ENCODE peak calls at places on chromosome 20, in ten cellular contexts. V is brain microvascular endothelial cell, N is tibial artery, P is thyroid gland, I is endodermal cell, U is Peyer's patch, D is tibial nerve, X is hepatocyte, O is spleen, M is aorta. B is an unnamed sample.
A peak's percentile ranks its signal among the peaks of the same experiment; 100 is the strongest.

GRCh38 chr20:49278817-49279676 is 1.2 kb upstream of the ZNFX1 start:
- DNase-seq in N (no peak), P (peak; percentile 10), M (no peak), X (peak; percentile 35), U (peak; percentile 54), V (peak; percentile 23), I (peak; percentile 46), O (peak; percentile 78), D (no peak), B (peak; percentile 34)

GRCh38 chr20:62743777-62744317 is 35.2 kb downstream of the NTSR1 start:
- DNase-seq in U (peak; percentile 29), V (no peak), M (peak; percentile 64), P (no peak), D (no peak), I (no peak), N (no peak), O (peak; percentile 66), X (no peak), B (no peak)

GRCh38 chr20:10893331-10893730 is 219.5 kb upstream of the JAG1 start:
- DNase-seq in V (no peak), X (no peak), O (no peak), I (no peak), N (no peak), U (no peak), P (no peak), M (no peak), D (no peak), B (no peak)

GRCh38 chr20:63224272-63225081 is 8.5 kb upstream of the YTHDF1 start:
- DNase-seq in O (no peak), V (peak; percentile 27), P (peak; percentile 88), I (peak; percentile 71), M (no peak), N (no peak), U (no peak), X (peak; percentile 66), D (no peak), B (no peak)

GRCh38 chr20:62755817-62756724 is 40.2 kb upstream of the MRGBP start:
- DNase-seq in X (no peak), U (no peak), D (no peak), V (no peak), M (no peak), N (no peak), I (no peak), P (no peak), O (peak; percentile 47), B (no peak)

GRCh38 chr20:53718622-53719021 is 125.0 kb upstream of the ZNF217 start:
- DNase-seq in M (no peak), D (no peak), P (no peak), O (no peak), I (no peak), N (no peak), X (no peak), U (no peak), V (no peak), B (no peak)

GRCh38 chr20:48052492-48052870 is 267.2 kb upstream of the SULF2 start:
- DNase-seq in N (no peak), D (no peak), M (no peak), V (no peak), I (no peak), X (peak; percentile 19), U (no peak), P (no peak), O (no peak), B (no peak)

GRCh38 chr20:63522981-63523611 is 2.5 kb downstream of the PPDPF start:
- DNase-seq in M (peak; percentile 74), I (peak; percentile 37), N (no peak), O (peak; percentile 75), P (no peak), D (no peak), X (no peak), V (no peak), U (no peak), B (no peak)

GRCh38 chr20:63053430-63054102 is 46.8 kb upstream of the BHLHE23 start:
- DNase-seq in O (peak; percentile 41), M (peak; percentile 39), V (no peak), D (no peak), P (no peak), N (no peak), X (no peak), U (peak; percentile 32), I (peak; percentile 6), B (no peak)

GRCh38 chr20:58612021-58612700 is 38.9 kb upstream of the STX16 start:
- DNase-seq in X (no peak), N (no peak), O (peak; percentile 51), U (no peak), P (no peak), I (no peak), M (peak; percentile 53), D (no peak), V (no peak), B (no peak)

GRCh38 chr20:41082306-41082705 is 53.7 kb downstream of the TOP1 start:
- DNase-seq in N (no peak), X (no peak), V (no peak), U (no peak), P (no peak), D (no peak), M (no peak), O (no peak), I (no peak), B (no peak)
- H3K36me3 ChIP-seq in N (peaks cover 37% of the 10 kb centered on the region), X (peaks cover 9% of the 10 kb centered on the region), V (peaks cover 50% of the 10 kb centered on the region), U (peaks cover 65% of the 10 kb centered on the region), P (no peaks in the 10 kb centered on the region), D (no peaks in the 10 kb centered on the region), M (peaks cover 2% of the 10 kb centered on the region), O (peaks cover 33% of the 10 kb centered on the region), I (peaks cover 98% of the 10 kb centered on the region), B (peaks cover 28% of the 10 kb centered on the region)

DNA sequence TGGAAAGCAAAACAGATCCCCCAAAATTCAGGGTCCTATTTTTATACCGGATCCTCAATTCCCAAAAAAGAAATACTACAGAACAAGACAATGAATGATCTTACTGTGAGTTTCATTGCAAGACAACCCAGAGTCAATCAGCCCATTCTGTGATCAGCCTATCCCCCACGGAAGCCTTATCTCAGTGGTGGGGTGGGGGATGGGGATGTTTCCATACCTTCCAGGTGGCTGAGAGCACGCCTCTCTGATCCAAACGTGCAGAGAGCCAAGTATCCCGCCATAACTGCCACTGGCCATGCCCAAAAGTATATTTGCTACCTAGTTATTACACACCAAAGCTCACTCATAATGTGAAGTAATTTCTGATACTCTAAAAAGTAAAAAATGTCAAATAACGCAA is 15.1 kb downstream of the WFDC2 start:
- DNase-seq in O (no peak), D (no peak), V (no peak), N (no peak), P (no peak), M (no peak), X (no peak), I (peak; percentile 73), U (no peak), B (no peak)
- H3K36me3 ChIP-seq in O (no peaks in the 10 kb centered on the region), D (no peaks in the 10 kb centered on the region), V (no peaks in the 10 kb centered on the region), N (no peaks in the 10 kb centered on the region), P (no peaks in the 10 kb centered on the region), M (no peaks in the 10 kb centered on the region), X (no peaks in the 10 kb centered on the region), I (peaks cover 8% of the 10 kb centered on the region), U (no peaks in the 10 kb centered on the region), B (peaks cover 2% of the 10 kb centered on the region)

GRCh38 chr20:25510721-25511120 is 74.6 kb downstream of the NINL start:
- DNase-seq in M (no peak), U (no peak), P (no peak), N (no peak), I (no peak), X (no peak), O (no peak), V (no peak), D (no peak), B (no peak)
- H3K36me3 ChIP-seq in M (peaks cover 4% of the 10 kb centered on the region), U (peaks cover 36% of the 10 kb centered on the region), P (peaks cover 25% of the 10 kb centered on the region), N (peaks cover 19% of the 10 kb centered on the region), I (peaks cover 100% of the 10 kb centered on the region), X (no peaks in the 10 kb centered on the region), O (peaks cover 6% of the 10 kb centered on the region), V (peaks cover 25% of the 10 kb centered on the region), D (no peaks in the 10 kb centered on the region), B (no peaks in the 10 kb centered on the region)

DNA sequence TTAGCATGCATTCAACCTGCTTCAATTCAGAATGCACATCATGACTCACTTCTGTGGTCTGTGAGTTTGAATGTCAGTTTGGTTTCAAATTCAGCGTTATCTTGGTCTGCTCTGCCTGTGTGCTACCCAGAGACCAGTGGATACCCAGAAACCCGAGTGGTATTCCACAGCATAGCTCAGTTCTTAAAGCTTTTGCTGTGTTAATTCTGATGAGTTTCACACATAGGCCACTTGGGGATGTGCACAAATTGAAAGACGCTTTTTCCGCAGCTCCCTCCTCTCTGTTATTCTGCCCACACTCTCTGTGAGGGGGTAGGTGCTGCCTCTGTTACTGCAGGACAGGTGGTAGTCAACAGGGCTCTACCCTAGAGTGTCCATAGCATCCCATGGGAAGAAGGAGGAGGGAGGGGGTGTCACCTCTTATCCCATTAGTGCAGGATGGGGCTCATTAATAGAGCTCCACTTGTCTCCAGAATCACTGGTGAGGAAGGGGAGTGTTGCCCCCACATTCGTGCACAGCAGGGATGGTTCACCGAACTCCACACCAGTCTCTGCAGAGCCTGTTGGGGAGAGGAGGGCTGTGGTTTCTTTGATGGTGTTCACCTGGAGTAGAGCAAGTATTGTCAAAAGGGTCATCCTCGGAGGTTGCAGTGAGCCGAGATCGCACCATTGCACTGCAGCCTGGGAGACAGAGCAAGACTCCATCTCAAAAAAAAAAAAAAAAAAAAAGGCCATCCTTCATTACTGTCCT is 29.2 kb upstream of the SDCBP2 start:
- DNase-seq in P (no peak), X (no peak), O (no peak), U (no peak), D (no peak), M (no peak), N (no peak), V (peak; percentile 78), I (no peak), B (no peak)
- H3K36me3 ChIP-seq in P (peaks cover 5% of the 10 kb centered on the region), X (no peaks in the 10 kb centered on the region), O (peaks cover 8% of the 10 kb centered on the region), U (peaks cover 12% of the 10 kb centered on the region), D (no peaks in the 10 kb centered on the region), M (no peaks in the 10 kb centered on the region), N (peaks cover 16% of the 10 kb centered on the region), V (peaks cover 8% of the 10 kb centered on the region), I (peaks cover 50% of the 10 kb centered on the region), B (peaks cover 11% of the 10 kb centered on the region)

GRCh38 chr20:22700387-22700786 is 116.0 kb upstream of the FOXA2 start:
- DNase-seq in O (no peak), U (no peak), I (no peak), X (no peak), N (peak; percentile 45), D (no peak), M (no peak), P (peak; percentile 62), V (peak; percentile 80), B (no peak)

GRCh38 chr20:22698443-22698842 is 114.1 kb upstream of the FOXA2 start:
- DNase-seq in U (no peak), P (no peak), O (no peak), N (no peak), I (no peak), V (no peak), X (no peak), M (no peak), D (no peak), B (no peak)

GRCh38 chr20:22696759-22697158 is 112.4 kb upstream of the FOXA2 start:
- DNase-seq in N (no peak), D (no peak), M (no peak), V (no peak), I (no peak), U (no peak), X (no peak), O (no peak), P (no peak), B (no peak)

GRCh38 chr20:22701679-22702308 is 117.4 kb upstream of the FOXA2 start:
- DNase-seq in D (no peak), N (no peak), P (no peak), V (no peak), I (no peak), X (no peak), U (no peak), M (no peak), O (no peak), B (no peak)

GRCh38 chr20:22699396-22699795 is 115.0 kb upstream of the FOXA2 start:
- DNase-seq in O (no peak), M (no peak), X (no peak), N (no peak), D (no peak), U (no peak), V (no peak), P (no peak), I (no peak), B (no peak)
- H3K36me3 ChIP-seq in O (no peaks in the 10 kb centered on the region), M (no peaks in the 10 kb centered on the region), X (no peaks in the 10 kb centered on the region), N (no peaks in the 10 kb centered on the region), D (no peaks in the 10 kb centered on the region), U (no peaks in the 10 kb centered on the region), V (no peaks in the 10 kb centered on the region), P (no peaks in the 10 kb centered on the region), I (no peaks in the 10 kb centered on the region), B (no peaks in the 10 kb centered on the region)

B was measured in lung.